ENCODE peak calls at places on chromosomes 7 and 10, in eight cellular contexts. I is HL-60, L is heart left ventricle, Y is lung, X is DND-41, Q is cardiac muscle cell, M is OCI-LY7, U is IMR-90. N is an unnamed sample.

GRCh38 chr10:43235070-43235900 is 31.6 kb downstream of the RASGEF1A start:
- DNase-seq in I (no peak), L (peak; percentile 14), Y (no peak), X (no peak), Q (no peak), M (no peak), U (no peak), N (no peak)

GRCh38 chr7:100007887-100008286 is 7.5 kb upstream of the ZKSCAN1 start:
- DNase-seq in I (no peak), L (no peak), Y (no peak), X (no peak), Q (no peak), M (no peak), U (no peak), N (no peak)

GRCh38 chr7:129840757-129841156 is 112.0 kb downstream of the UBE2H start:
- DNase-seq in I (no peak), L (no peak), Y (no peak), X (no peak), Q (peak; percentile 76), M (no peak), U (no peak), N (no peak)

GRCh38 chr7:18276380-18276779 is 219.2 kb upstream of the HDAC9 start:
- DNase-seq in I (no peak), L (no peak), Y (no peak), X (no peak), Q (no peak), M (no peak), U (no peak), N (no peak)

GRCh38 chr7:122673951-122674350 is 25.0 kb downstream of the RNF133 start:
- DNase-seq in I (no peak), L (no peak), Y (no peak), X (no peak), Q (no peak), M (no peak), U (no peak), N (no peak)

GRCh38 chr10:32746869-32747268 is 211.2 kb downstream of the ITGB1 start:
- DNase-seq in I (no peak), L (no peak), Y (no peak), X (peak; percentile 73), Q (no peak), M (no peak), U (no peak), N (no peak)

GRCh38 chr10:48931188-48931587 is 8.5 kb downstream of the LRRC18 start:
- DNase-seq in I (peak; percentile 45), L (no peak), Y (no peak), X (peak; percentile 14), Q (no peak), M (no peak), U (no peak), N (no peak)

GRCh38 chr7:116805100-116805544 is 57.3 kb upstream of the CAPZA2 start:
- DNase-seq in I (no peak), L (no peak), Y (no peak), X (no peak), Q (peak; percentile 49), M (no peak), U (peak; percentile 76), N (no peak)

GRCh38 chr7:68720722-68721121 is 877.6 kb upstream of the AUTS2 start:
- DNase-seq in I (no peak), L (no peak), Y (no peak), X (no peak), Q (peak; percentile 56), M (no peak), U (peak; percentile 22), N (peak; percentile 19)

GRCh38 chr10:102453502-102453901 is 2.2 kb upstream of the C10orf95 start:
- DNase-seq in I (no peak), L (no peak), Y (no peak), X (no peak), Q (no peak), M (no peak), U (no peak), N (no peak)

GRCh38 chr7:155066417-155066950 is 3.6 kb upstream of the HTR5A start:
- DNase-seq in I (no peak), L (no peak), Y (no peak), X (no peak), Q (peak; percentile 15), M (no peak), U (peak; percentile 79), N (peak; percentile 52)

GRCh38 chr7:1512781-1513656 is 8.8 kb upstream of the INTS1 start:
- DNase-seq in I (peak; percentile 92), L (peak; percentile 91), Y (no peak), X (peak; percentile 84), Q (peak; percentile 41), M (peak; percentile 90), U (peak; percentile 41), N (peak; percentile 81)

GRCh38 chr7:47320296-47320695 is 261.6 kb downstream of the TNS3 start:
- DNase-seq in I (no peak), L (no peak), Y (no peak), X (no peak), Q (no peak), M (no peak), U (peak; percentile 49), N (no peak)

GRCh38 chr10:121510201-121510771 is 88.0 kb downstream of the FGFR2 start:
- DNase-seq in I (no peak), L (no peak), Y (no peak), X (no peak), Q (no peak), M (no peak), U (no peak), N (no peak)

GRCh38 chr10:57336339-57336738 is 931.4 kb downstream of the IPMK start:
- DNase-seq in I (no peak), L (no peak), Y (no peak), X (no peak), Q (no peak), M (no peak), U (no peak), N (no peak)

GRCh38 chr7:52507546-52507945 is 527.9 kb upstream of the POM121L12 start:
- DNase-seq in I (peak; percentile 37), L (no peak), Y (no peak), X (peak; percentile 14), Q (no peak), M (no peak), U (no peak), N (no peak)

GRCh38 chr7:120033114-120033513 is 239.9 kb upstream of the KCND2 start:
- DNase-seq in I (no peak), L (no peak), Y (no peak), X (no peak), Q (no peak), M (no peak), U (no peak), N (no peak)

GRCh38 chr10:124993728-124994451 is 52.0 kb downstream of the ZRANB1 start:
- DNase-seq in I (no peak), L (no peak), Y (peak; percentile 22), X (no peak), Q (no peak), M (no peak), U (no peak), N (no peak)

GRCh38 chr10:124992462-124993344 is 50.8 kb downstream of the ZRANB1 start:
- DNase-seq in I (peak; percentile 63), L (peak; percentile 82), Y (peak; percentile 71), X (peak; percentile 54), Q (peak; percentile 88), M (peak; percentile 65), U (peak; percentile 63), N (peak; percentile 72)

GRCh38 chr10:124990671-124991625 is 49.0 kb downstream of the ZRANB1 start:
- DNase-seq in I (no peak), L (no peak), Y (peak; percentile 23), X (no peak), Q (no peak), M (no peak), U (no peak), N (no peak)

GRCh38 chr10:124993345-124993708 is 51.4 kb downstream of the ZRANB1 start:
- DNase-seq in I (no peak), L (no peak), Y (no peak), X (no peak), Q (no peak), M (no peak), U (no peak), N (no peak)

GRCh38 chr10:124991872-124992271 is 49.9 kb downstream of the ZRANB1 start:
- DNase-seq in I (no peak), L (no peak), Y (no peak), X (no peak), Q (no peak), M (no peak), U (no peak), N (no peak)
- H3K27ac ChIP-seq in I (no peak overlapping the region), L (no peak overlapping the region), Y (peak overlapping the region; percentile 49), X (no peak overlapping the region), Q (no peak overlapping the region), M (no peak overlapping the region), U (no peak overlapping the region), N (no peak overlapping the region)

GRCh38 chr10:110074298-110074697 is 66.5 kb downstream of the ADD3 start:
- DNase-seq in I (peak; percentile 76), L (no peak), Y (no peak), X (no peak), Q (peak; percentile 74), M (no peak), U (no peak), N (peak; percentile 37)

GRCh38 chr10:110065269-110065668 is 57.5 kb downstream of the ADD3 start:
- DNase-seq in I (no peak), L (no peak), Y (no peak), X (no peak), Q (no peak), M (no peak), U (no peak), N (no peak)

GRCh38 chr10:110069502-110069982 is 61.8 kb downstream of the ADD3 start:
- DNase-seq in I (no peak), L (no peak), Y (no peak), X (no peak), Q (no peak), M (peak; percentile 54), U (no peak), N (no peak)

GRCh38 chr10:110067960-110068770 is 60.4 kb downstream of the ADD3 start:
- DNase-seq in I (peak; percentile 69), L (peak; percentile 55), Y (no peak), X (peak; percentile 85), Q (peak; percentile 53), M (peak; percentile 28), U (no peak), N (no peak)

DNA sequence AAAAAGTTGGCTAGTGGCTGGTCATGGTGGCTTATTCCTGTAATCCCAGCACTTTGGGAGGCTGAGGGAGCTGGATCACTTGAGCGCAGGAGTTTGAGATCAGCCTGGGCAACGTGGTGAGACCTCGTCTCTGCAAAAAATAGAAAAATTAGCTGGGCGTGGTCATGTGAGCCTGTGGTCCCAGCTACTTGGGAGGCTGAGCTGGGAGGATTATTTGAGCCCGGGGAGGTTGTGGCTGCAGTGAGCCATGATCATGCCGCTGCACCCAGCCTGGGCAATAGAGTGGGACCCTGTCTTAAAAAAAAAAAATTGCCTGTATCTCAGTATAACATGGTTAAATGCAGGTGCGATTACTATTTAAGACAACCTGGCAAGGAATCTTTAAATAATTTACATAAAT is 61.0 kb downstream of the ADD3 start:
- DNase-seq in I (no peak), L (no peak), Y (no peak), X (no peak), Q (no peak), M (no peak), U (no peak), N (no peak)
- H3K4me3 ChIP-seq in I (no peak overlapping the region), L (no peak overlapping the region), Y (no peak overlapping the region), X (no peak overlapping the region), Q (no peak overlapping the region), M (no peak overlapping the region), U (no peak overlapping the region), N (no peak overlapping the region)

GRCh38 chr7:138885383-138886147 is 87.6 kb upstream of the ATP6V0A4 start:
- DNase-seq in I (no peak), L (no peak), Y (no peak), X (peak; percentile 23), Q (no peak), M (no peak), U (no peak), N (no peak)
- TF ChIP-seq CTCF in I (no peak), L (no peak), Y (no peak), X (peak; percentile 35), Q (no peak), M (no peak), U (no peak), N (peak; percentile 40)

GRCh38 chr7:142788303-142789286 is 17.8 kb downstream of the PRSS2 start:
- DNase-seq in I (no peak), L (no peak), Y (no peak), X (peak; percentile 53), Q (no peak), M (no peak), U (no peak), N (no peak)
- H3K27ac ChIP-seq in I (no peak overlapping the region), L (no peak overlapping the region), Y (no peak overlapping the region), X (peak overlapping the region; percentile 97), Q (no peak overlapping the region), M (no peak overlapping the region), U (no peak overlapping the region), N (no peak overlapping the region)

N was measured in brain microvascular endothelial cell.